ENCODE peak calls at places on chromosomes 4 and X, in eight cellular contexts. Y is RPMI7951; Z is ureter; D is myocyte; H is astrocyte of the spinal cord; T is small intestine; X is activated T-helper 1 cell treated with anti-CD3 and anti-CD28 coated beads, Interleukin-12 subunit alpha, Interleukin-12 subunit beta, Interleukin-2, Interleukin-4 antibody, amounts not matched to agents 30 ng/mL and 10 ng/mL and 1 ng/mL, durations not matched to agents 14 hours and 24 hours and 36 hours; A is activated CD8-positive, alpha-beta memory T cell treated with anti-CD3 and anti-CD28 coated beads for 24 hours. B is an unnamed sample.

GRCh38 chr4:68209003-68209402 is 36.5 kb downstream of the TMPRSS11B start:
- DNase-seq in Z (no peak), A (no peak), T (no peak), Y (no peak), D (peak; percentile 9), X (no peak), H (no peak), B (peak; percentile 4)

GRCh38 chr4:156228706-156229105 is 275.0 kb upstream of the CTSO start:
- DNase-seq in H (no peak), A (no peak), Y (no peak), X (no peak), Z (no peak), D (no peak), T (no peak), B (no peak)

GRCh38 chr4:73732759-73733431 is 7.5 kb upstream of the CXCL8 start:
- DNase-seq in T (no peak), Y (no peak), D (no peak), H (no peak), A (no peak), X (no peak), Z (no peak), B (no peak)

GRCh38 chrX:70481424-70481823 is 36.8 kb downstream of the DLG3 start:
- DNase-seq in A (no peak), Y (no peak), D (no peak), H (no peak), T (no peak), Z (no peak), X (no peak), B (no peak)

GRCh38 chr4:64465263-64465662 is 56.0 kb upstream of the TECRL start:
- DNase-seq in H (no peak), X (no peak), Y (no peak), A (no peak), Z (no peak), T (no peak), D (no peak), B (no peak)

GRCh38 chr4:128163177-128164117 is 102.3 kb downstream of the LARP1B start:
- DNase-seq in H (peak; percentile 78), X (no peak), Z (no peak), D (peak; percentile 32), Y (peak; percentile 56), A (no peak), T (no peak), B (peak; percentile 74)

GRCh38 chrX:93673056-93673868 is at the start of gene NAP1L3:
- DNase-seq in H (peak; percentile 84), T (no peak), Z (peak; percentile 54), Y (peak; percentile 79), D (peak; percentile 64), A (peak; percentile 81), X (peak; percentile 29), B (peak; percentile 32)

GRCh38 chrX:26586570-26586969 is 370.6 kb downstream of the MAGEB5 start:
- DNase-seq in X (no peak), H (no peak), T (no peak), D (no peak), Y (no peak), Z (no peak), A (no peak), B (no peak)

GRCh38 chr4:138697771-138698170 is 317.8 kb upstream of the NOCT start:
- DNase-seq in T (no peak), X (no peak), H (no peak), Z (no peak), A (no peak), D (no peak), Y (no peak), B (no peak)

GRCh38 chrX:72641601-72642000 is 69.0 kb upstream of the HDAC8 start:
- DNase-seq in X (no peak), D (no peak), Z (no peak), T (no peak), A (no peak), Y (no peak), H (no peak), B (no peak)

GRCh38 chrX:49043220-49043986 is at the start of gene TFE3:
- DNase-seq in T (peak; percentile 98), H (peak; percentile 99), D (peak; percentile 98), A (peak; percentile 93), Y (peak; percentile 99), X (peak; percentile 94), Z (peak; percentile 98), B (peak; percentile 98)

GRCh38 chrX:108892501-108892900 is 156.1 kb upstream of the IRS4 start:
- DNase-seq in T (no peak), Y (no peak), Z (no peak), X (no peak), H (no peak), A (no peak), D (no peak), B (no peak)

GRCh38 chrX:6856471-6856870 is 291.0 kb upstream of the STS start:
- DNase-seq in X (no peak), A (no peak), Z (no peak), D (no peak), Y (no peak), T (no peak), H (no peak), B (no peak)

GRCh38 chr4:174658246-174658645 is 136.0 kb upstream of the HPGD start:
- DNase-seq in Z (no peak), Y (no peak), D (no peak), A (no peak), T (no peak), X (no peak), H (no peak), B (no peak)